ENCODE peak calls at places on chromosomes 12 and 14, in four cellular contexts. One of them, this sample, is unnamed.

GRCh38 chr12:47029903-47030302 is 49.5 kb upstream of the PCED1B start:
- DNase-seq in epithelial cell of esophagus: no peak
- DNase-seq in Panc1: no peak
- DNase-seq in AG04450: no peak
- DNase-seq in this sample: no peak

GRCh38 chr12:103771466-103771865 is 69.6 kb downstream of the NT5DC3 start:
- DNase-seq in epithelial cell of esophagus: peak
- DNase-seq in Panc1: no peak
- DNase-seq in AG04450: no peak
- DNase-seq in this sample: no peak

GRCh38 chr12:3527181-3527580 is 36.2 kb downstream of the PRMT8 start:
- DNase-seq in epithelial cell of esophagus: peak
- DNase-seq in Panc1: no peak
- DNase-seq in AG04450: no peak
- DNase-seq in this sample: no peak

GRCh38 chr12:120229583-120230325 is 28.8 kb upstream of the RPLP0 start:
- DNase-seq in epithelial cell of esophagus: peak
- DNase-seq in Panc1: no peak
- DNase-seq in AG04450: no peak
- DNase-seq in this sample: no peak

GRCh38 chr12:130401703-130402102 is 64.0 kb downstream of the PIWIL1 start:
- DNase-seq in epithelial cell of esophagus: no peak
- DNase-seq in Panc1: no peak
- DNase-seq in AG04450: no peak
- DNase-seq in this sample: no peak

GRCh38 chr12:91781114-91781513 is 364.5 kb downstream of the BTG1 start:
- DNase-seq in epithelial cell of esophagus: peak
- DNase-seq in Panc1: no peak
- DNase-seq in AG04450: peak
- DNase-seq in this sample: no peak

GRCh38 chr12:125187780-125188741 is 122.8 kb downstream of the AACS start:
- DNase-seq in epithelial cell of esophagus: no peak
- DNase-seq in Panc1: no peak
- DNase-seq in AG04450: no peak
- DNase-seq in this sample: no peak

GRCh38 chr12:72286526-72286925 is 14.4 kb downstream of the TRHDE start:
- DNase-seq in epithelial cell of esophagus: no peak
- DNase-seq in Panc1: no peak
- DNase-seq in AG04450: no peak
- DNase-seq in this sample: no peak

GRCh38 chr14:91980157-91980556 is 32.7 kb upstream of the FBLN5 start:
- DNase-seq in epithelial cell of esophagus: peak
- DNase-seq in Panc1: peak
- DNase-seq in AG04450: peak
- DNase-seq in this sample: peak

GRCh38 chr12:120394483-120395367 is 25.8 kb upstream of the MSI1 start:
- DNase-seq in epithelial cell of esophagus: peak
- DNase-seq in Panc1: no peak
- DNase-seq in AG04450: no peak
- DNase-seq in this sample: no peak

GRCh38 chr12:113298861-113299545 is 35.9 kb downstream of the SLC8B1 start:
- DNase-seq in epithelial cell of esophagus: no peak
- DNase-seq in Panc1: no peak
- DNase-seq in AG04450: no peak
- DNase-seq in this sample: no peak

GRCh38 chr14:58944226-58944769 is 244.2 kb upstream of the DAAM1 start:
- DNase-seq in epithelial cell of esophagus: no peak
- DNase-seq in Panc1: no peak
- DNase-seq in AG04450: no peak
- DNase-seq in this sample: no peak

GRCh38 chr14:32033516-32033915 is 43.6 kb upstream of the ARHGAP5 start:
- DNase-seq in epithelial cell of esophagus: no peak
- DNase-seq in Panc1: no peak
- DNase-seq in AG04450: no peak
- DNase-seq in this sample: no peak

GRCh38 chr12:59055204-59055839 is 135.0 kb upstream of the LRIG3 start:
- DNase-seq in epithelial cell of esophagus: peak
- DNase-seq in Panc1: peak
- DNase-seq in AG04450: no peak
- DNase-seq in this sample: peak

GRCh38 chr14:94354638-94355185 is 31.6 kb upstream of the SERPINA6 start:
- DNase-seq in epithelial cell of esophagus: no peak
- DNase-seq in Panc1: no peak
- DNase-seq in AG04450: no peak
- DNase-seq in this sample: no peak

GRCh38 chr12:96354326-96354725 is 45.9 kb downstream of the CDK17 start:
- DNase-seq in epithelial cell of esophagus: peak
- DNase-seq in Panc1: no peak
- DNase-seq in AG04450: peak
- DNase-seq in this sample: no peak

GRCh38 chr14:100903672-100904185 is at the start of gene RTL1:
- DNase-seq in epithelial cell of esophagus: no peak
- DNase-seq in Panc1: no peak
- DNase-seq in AG04450: no peak
- DNase-seq in this sample: no peak

GRCh38 chr12:19131020-19131431 is 1.5 kb downstream of the PLEKHA5 start:
- DNase-seq in epithelial cell of esophagus: peak
- DNase-seq in Panc1: no peak
- DNase-seq in AG04450: peak
- DNase-seq in this sample: no peak

DNA sequence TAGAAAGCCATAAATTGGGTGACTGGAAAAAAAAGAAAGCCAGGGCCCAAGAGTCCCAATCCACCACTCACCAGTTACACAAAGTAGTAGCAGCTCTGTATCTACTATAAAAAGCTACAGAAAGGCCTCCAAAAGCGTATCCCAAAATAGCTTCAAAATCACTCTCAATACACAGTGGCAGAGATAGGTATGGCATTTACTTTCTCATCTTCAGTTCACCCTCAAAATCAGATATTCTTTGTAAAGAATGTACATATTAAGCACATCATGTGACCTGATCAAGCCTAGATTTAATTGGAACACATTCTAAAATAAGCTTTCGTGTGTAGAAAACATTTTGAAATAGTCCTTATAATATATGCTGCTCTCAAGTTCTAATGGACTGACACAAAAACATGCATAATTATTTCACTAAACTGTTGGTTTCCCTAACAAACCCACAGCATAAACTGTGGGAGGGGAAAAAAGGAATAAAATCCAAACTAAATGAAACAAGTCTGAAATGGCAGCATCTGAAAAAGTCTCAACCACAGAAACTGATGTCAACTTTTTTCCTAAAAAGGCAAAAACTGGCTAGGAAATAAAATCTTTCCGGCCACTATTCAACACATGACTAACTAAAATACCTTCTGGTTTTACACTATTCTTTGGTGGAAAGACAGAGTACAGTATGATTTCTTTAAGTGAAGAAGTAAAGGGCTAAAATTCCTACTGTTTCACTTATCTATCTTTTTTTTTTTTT is 25.9 kb downstream of the UBE2N start:
- DNase-seq in epithelial cell of esophagus: no peak
- DNase-seq in Panc1: no peak
- DNase-seq in AG04450: peak
- DNase-seq in this sample: no peak
- H3K4me3 ChIP-seq in epithelial cell of esophagus: no peak
- H3K4me3 ChIP-seq in Panc1: no peak
- H3K4me3 ChIP-seq in AG04450: no peak
- H3K4me3 ChIP-seq in this sample: no peak

GRCh38 chr14:96631030-96631429 is 128.8 kb downstream of the PAPOLA start:
- DNase-seq in epithelial cell of esophagus: no peak
- DNase-seq in Panc1: no peak
- DNase-seq in AG04450: no peak
- DNase-seq in this sample: no peak

GRCh38 chr14:96630281-96630680 is 128.1 kb downstream of the PAPOLA start:
- DNase-seq in epithelial cell of esophagus: no peak
- DNase-seq in Panc1: no peak
- DNase-seq in AG04450: no peak
- DNase-seq in this sample: no peak

GRCh38 chr14:96631621-96632362 is 129.6 kb downstream of the PAPOLA start:
- DNase-seq in epithelial cell of esophagus: no peak
- DNase-seq in Panc1: no peak
- DNase-seq in AG04450: no peak
- DNase-seq in this sample: no peak

GRCh38 chr14:96633096-96633495 is 130.9 kb downstream of the PAPOLA start:
- DNase-seq in epithelial cell of esophagus: no peak
- DNase-seq in Panc1: no peak
- DNase-seq in AG04450: no peak
- DNase-seq in this sample: no peak

GRCh38 chr14:96632363-96632758 is 130.2 kb downstream of the PAPOLA start:
- DNase-seq in epithelial cell of esophagus: no peak
- DNase-seq in Panc1: no peak
- DNase-seq in AG04450: no peak
- DNase-seq in this sample: no peak
- H3K4me3 ChIP-seq in epithelial cell of esophagus: no peak
- H3K4me3 ChIP-seq in Panc1: no peak
- H3K4me3 ChIP-seq in AG04450: no peak
- H3K4me3 ChIP-seq in this sample: no peak

GRCh38 chr12:122322501-122322900 is 56.2 kb upstream of the VPS33A start:
- DNase-seq in epithelial cell of esophagus: peak
- DNase-seq in Panc1: no peak
- DNase-seq in AG04450: no peak
- DNase-seq in this sample: no peak
- H3K4me3 ChIP-seq in epithelial cell of esophagus: no peak
- H3K4me3 ChIP-seq in Panc1: no peak
- H3K4me3 ChIP-seq in AG04450: no peak
- H3K4me3 ChIP-seq in this sample: no peak

DNA sequence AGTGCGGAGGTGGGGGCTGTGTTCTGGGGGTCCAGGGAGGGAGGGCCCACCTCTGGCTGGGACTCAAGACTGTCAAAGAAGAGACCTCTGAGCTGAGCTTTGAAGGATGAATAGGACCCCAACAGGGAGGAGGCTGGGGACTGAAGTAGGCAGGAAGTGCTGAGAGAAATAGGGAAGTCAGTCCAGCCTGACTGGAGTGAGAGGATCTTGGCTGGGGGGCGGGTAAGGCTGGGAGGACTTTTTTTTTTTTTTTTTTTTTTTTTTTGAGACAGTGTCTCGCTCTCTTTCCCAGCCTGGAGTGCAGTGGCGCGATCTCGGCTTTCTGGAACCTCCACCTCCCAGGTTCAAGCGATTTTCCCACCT is 8.0 kb upstream of the RACGAP1 start:
- DNase-seq in epithelial cell of esophagus: no peak
- DNase-seq in Panc1: no peak
- DNase-seq in AG04450: no peak
- DNase-seq in this sample: no peak
- H3K4me3 ChIP-seq in epithelial cell of esophagus: no peak
- H3K4me3 ChIP-seq in Panc1: no peak
- H3K4me3 ChIP-seq in AG04450: no peak
- H3K4me3 ChIP-seq in this sample: no peak

GRCh38 chr14:63727736-63728728 is at the start of gene SGPP1:
- DNase-seq in epithelial cell of esophagus: peak
- DNase-seq in Panc1: peak
- DNase-seq in AG04450: peak
- DNase-seq in this sample: peak

GRCh38 chr14:63727231-63727735 is 582 bp downstream of the SGPP1 start:
- DNase-seq in epithelial cell of esophagus: peak
- DNase-seq in Panc1: no peak
- DNase-seq in AG04450: peak
- DNase-seq in this sample: no peak

GRCh38 chr14:63730659-63731058 is 2.8 kb upstream of the SGPP1 start:
- DNase-seq in epithelial cell of esophagus: no peak
- DNase-seq in Panc1: no peak
- DNase-seq in AG04450: no peak
- DNase-seq in this sample: no peak

GRCh38 chr14:63726499-63726898 is 1.4 kb downstream of the SGPP1 start:
- DNase-seq in epithelial cell of esophagus: no peak
- DNase-seq in Panc1: no peak
- DNase-seq in AG04450: no peak
- DNase-seq in this sample: no peak

DNA sequence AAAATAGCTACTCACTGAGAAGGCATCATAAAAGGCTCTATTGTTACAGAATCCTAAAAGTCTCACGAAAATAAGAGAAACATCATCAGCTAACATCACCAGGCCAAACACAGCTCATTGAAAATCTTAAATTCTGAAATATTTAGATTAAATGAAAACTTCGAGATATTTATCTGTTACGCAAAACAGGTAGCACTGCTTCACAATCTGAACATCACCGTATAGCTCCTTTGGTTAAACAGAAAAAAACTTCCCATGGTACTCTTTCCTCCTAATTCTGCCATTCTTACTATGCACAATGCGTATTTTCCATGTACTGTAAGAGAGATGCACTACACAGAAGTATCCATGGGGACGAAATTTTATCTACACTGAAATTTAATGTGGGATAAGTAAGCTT is 2.1 kb downstream of the SGPP1 start:
- DNase-seq in epithelial cell of esophagus: no peak
- DNase-seq in Panc1: no peak
- DNase-seq in AG04450: no peak
- DNase-seq in this sample: no peak
- H3K4me3 ChIP-seq in epithelial cell of esophagus: peak
- H3K4me3 ChIP-seq in Panc1: peak
- H3K4me3 ChIP-seq in AG04450: peak
- H3K4me3 ChIP-seq in this sample: peak

GRCh38 chr12:43550831-43551270 is 1.2 kb downstream of the ADAMTS20 start:
- DNase-seq in epithelial cell of esophagus: no peak
- DNase-seq in Panc1: no peak
- DNase-seq in AG04450: no peak
- DNase-seq in this sample: no peak

GRCh38 chr12:43551971-43552559 is at the start of gene ADAMTS20:
- DNase-seq in epithelial cell of esophagus: peak
- DNase-seq in Panc1: no peak
- DNase-seq in AG04450: no peak
- DNase-seq in this sample: no peak

GRCh38 chr12:43556057-43556456 is 4.1 kb upstream of the ADAMTS20 start:
- DNase-seq in epithelial cell of esophagus: no peak
- DNase-seq in Panc1: no peak
- DNase-seq in AG04450: no peak
- DNase-seq in this sample: no peak

DNA sequence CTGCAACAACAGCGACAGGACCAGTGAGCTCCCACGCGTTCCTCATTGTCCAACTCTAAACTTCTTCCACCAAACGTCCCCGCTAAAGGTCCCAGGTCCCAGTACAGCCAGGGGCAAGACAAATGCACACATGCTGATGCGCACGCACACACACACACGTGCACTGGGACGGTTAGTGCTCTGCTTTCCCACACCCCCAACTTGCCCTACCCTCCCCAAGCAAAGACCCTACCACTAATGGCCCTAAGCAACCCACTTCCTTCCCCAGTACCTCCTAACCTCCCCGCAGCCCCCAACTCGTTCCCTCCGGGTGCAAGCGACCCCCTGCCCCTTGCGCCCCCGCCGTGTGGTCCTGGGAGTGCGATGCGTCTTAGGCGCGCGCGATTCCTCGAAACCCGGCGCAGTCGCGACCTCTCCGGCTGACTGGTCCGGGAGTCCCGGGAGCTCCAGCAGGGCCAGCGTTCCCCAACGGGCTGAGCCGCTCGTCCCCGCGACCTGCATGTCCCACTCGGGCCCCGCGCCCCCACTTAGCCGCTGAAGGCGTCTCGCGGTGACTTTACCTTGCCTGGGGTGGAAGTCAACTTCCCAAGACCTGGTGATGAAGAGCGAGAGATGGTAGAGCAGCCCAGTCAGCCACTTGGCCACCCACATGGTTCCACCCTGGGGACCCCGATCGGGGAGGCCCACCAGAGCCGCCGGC is 582 bp downstream of the ADAMTS20 start:
- DNase-seq in epithelial cell of esophagus: no peak
- DNase-seq in Panc1: no peak
- DNase-seq in AG04450: no peak
- DNase-seq in this sample: no peak
- H3K4me3 ChIP-seq in epithelial cell of esophagus: no peak
- H3K4me3 ChIP-seq in Panc1: no peak
- H3K4me3 ChIP-seq in AG04450: no peak
- H3K4me3 ChIP-seq in this sample: no peak

This sample was measured in epithelial cell of proximal tubule.